ENCODE peak calls at places on chromosomes 6 and 20, in seven cellular contexts. C is NCI-H524 treated with DMSO at 0.1 percent for 48 hours; S is aorta; X is H9; N is left lung; B is effector memory CD8-positive, alpha-beta T cell; V is uterus. K is an unnamed sample.

GRCh38 chr20:39775110-39775509 is 813.0 kb downstream of the DHX35 start:
- DNase-seq in C (no peak), S (peak; percentile 81), X (no peak), N (no peak), B (no peak), V (peak; percentile 41), K (peak; percentile 9)

GRCh38 chr20:33787253-33787891 is 23.8 kb upstream of the CHMP4B start:
- DNase-seq in C (no peak), S (no peak), X (no peak), N (no peak), B (no peak), V (no peak), K (no peak)

GRCh38 chr20:3846378-3846739 is 275 bp upstream of the MAVS start:
- DNase-seq in C (no peak), S (no peak), X (no peak), N (no peak), B (no peak), V (peak; percentile 90), K (no peak)

GRCh38 chr20:14925286-14925685 is 587.9 kb upstream of the FLRT3 start:
- DNase-seq in C (no peak), S (no peak), X (no peak), N (no peak), B (no peak), V (no peak), K (no peak)

GRCh38 chr20:40651121-40651520 is 37.9 kb downstream of the MAFB start:
- DNase-seq in C (no peak), S (no peak), X (no peak), N (no peak), B (no peak), V (no peak), K (no peak)

GRCh38 chr20:52840041-52840440 is 132.1 kb upstream of the TSHZ2 start:
- DNase-seq in C (no peak), S (no peak), X (no peak), N (no peak), B (no peak), V (no peak), K (no peak)

GRCh38 chr20:42204261-42204660 is 586.1 kb upstream of the CHD6 start:
- DNase-seq in C (no peak), S (no peak), X (no peak), N (no peak), B (no peak), V (no peak), K (no peak)

GRCh38 chr20:53390780-53391179 is 202.9 kb downstream of the ZNF217 start:
- DNase-seq in C (no peak), S (no peak), X (no peak), N (no peak), B (no peak), V (no peak), K (no peak)

GRCh38 chr6:40295251-40295949 is 291.8 kb downstream of the LRFN2 start:
- DNase-seq in C (no peak), S (no peak), X (no peak), N (no peak), B (no peak), V (no peak), K (no peak)

GRCh38 chr20:56736285-56736857 is 107.3 kb downstream of the TFAP2C start:
- DNase-seq in C (no peak), S (peak; percentile 22), X (peak; percentile 93), N (no peak), B (no peak), V (no peak), K (no peak)

GRCh38 chr6:101683884-101684283 is 290.4 kb downstream of the GRIK2 start:
- DNase-seq in C (no peak), S (no peak), X (no peak), N (no peak), B (no peak), V (no peak), K (no peak)

GRCh38 chr6:147058786-147059434 is 145.3 kb upstream of the STXBP5 start:
- DNase-seq in C (no peak), S (no peak), X (no peak), N (no peak), B (no peak), V (no peak), K (no peak)

GRCh38 chr6:36642913-36643817 is 35.3 kb upstream of the CDKN1A start:
- DNase-seq in C (no peak), S (peak; percentile 97), X (no peak), N (no peak), B (no peak), V (peak; percentile 90), K (peak; percentile 76)

GRCh38 chr20:30500829-30501440 is 756.5 kb upstream of the DEFB115 start:
- DNase-seq in C (no peak), S (no peak), X (no peak), N (no peak), B (no peak), V (no peak), K (no peak)

GRCh38 chr20:6612615-6612917 is 154.9 kb upstream of the BMP2 start:
- DNase-seq in C (no peak), S (no peak), X (no peak), N (no peak), B (no peak), V (no peak), K (no peak)

GRCh38 chr6:149242883-149243282 is 74.6 kb upstream of the TAB2 start:
- DNase-seq in C (no peak), S (no peak), X (no peak), N (no peak), B (no peak), V (no peak), K (peak; percentile 32)

GRCh38 chr6:81450180-81450579 is 302.3 kb downstream of the TENT5A start:
- DNase-seq in C (no peak), S (no peak), X (no peak), N (no peak), B (no peak), V (no peak), K (peak; percentile 9)

GRCh38 chr6:159062564-159062945 is 17.8 kb upstream of the TAGAP start:
- DNase-seq in C (no peak), S (no peak), X (no peak), N (no peak), B (peak; percentile 63), V (no peak), K (no peak)

GRCh38 chr6:158654498-158654897 is 4.6 kb downstream of the SYTL3 start:
- DNase-seq in C (peak; percentile 56), S (no peak), X (no peak), N (peak; percentile 83), B (no peak), V (peak; percentile 87), K (peak; percentile 84)

GRCh38 chr20:45629496-45630100 is at the start of gene WFDC10A:
- DNase-seq in C (no peak), S (no peak), X (peak; percentile 84), N (no peak), B (no peak), V (no peak), K (peak; percentile 69)

GRCh38 chr6:85250586-85251216 is 199.2 kb upstream of the NT5E start:
- DNase-seq in C (no peak), S (no peak), X (no peak), N (no peak), B (no peak), V (no peak), K (no peak)

GRCh38 chr6:73282876-73283275 is 19.9 kb upstream of the KHDC1 start:
- DNase-seq in C (no peak), S (no peak), X (no peak), N (no peak), B (no peak), V (no peak), K (no peak)

GRCh38 chr6:816510-817084 is 123.7 kb upstream of the EXOC2 start:
- DNase-seq in C (no peak), S (no peak), X (no peak), N (no peak), B (no peak), V (no peak), K (no peak)

GRCh38 chr6:159929819-159930218 is 39.0 kb downstream of the MAS1 start:
- DNase-seq in C (no peak), S (peak; percentile 80), X (no peak), N (no peak), B (peak; percentile 70), V (no peak), K (no peak)

GRCh38 chr20:48827880-48828733 is at the start of gene PREX1:
- DNase-seq in C (peak; percentile 43), S (peak; percentile 94), X (peak; percentile 80), N (peak; percentile 95), B (peak; percentile 88), V (peak; percentile 42), K (peak; percentile 86)